ENCODE peak calls at places on chromosomes 13 and 19, in six cellular contexts. U, P, L, D, I and Z are unnamed samples.
A peak's percentile ranks its signal among the peaks of the same experiment; 100 is the strongest.

GRCh38 chr19:19256072-19256969 is 16.8 kb downstream of the TM6SF2 start:
- DNase-seq in U (no peak), P (no peak), L (no peak), D (no peak), I (no peak), Z (peak; percentile 24)

GRCh38 chr19:6101291-6101690 is 9.0 kb downstream of the RFX2 start:
- DNase-seq in U (no peak), P (no peak), L (no peak), D (no peak), I (no peak), Z (no peak)

GRCh38 chr13:33639640-33640080 is 178.3 kb upstream of the RFC3 start:
- DNase-seq in U (no peak), P (no peak), L (peak; percentile 36), D (no peak), I (no peak), Z (no peak)

GRCh38 chr19:38006361-38007045 is 99.5 kb downstream of the SIPA1L3 start:
- DNase-seq in U (no peak), P (no peak), L (no peak), D (no peak), I (no peak), Z (no peak)

GRCh38 chr13:49995535-49996165 is 1.2 kb upstream of the TRIM13 start:
- DNase-seq in U (no peak), P (no peak), L (no peak), D (no peak), I (no peak), Z (no peak)

GRCh38 chr19:40398417-40399056 is 8.6 kb upstream of the HIPK4 start:
- DNase-seq in U (no peak), P (no peak), L (peak; percentile 84), D (peak; percentile 34), I (peak; percentile 82), Z (no peak)

GRCh38 chr19:1252221-1252817 is 3.9 kb downstream of the MIDN start:
- DNase-seq in U (no peak), P (peak; percentile 91), L (peak; percentile 54), D (no peak), I (peak; percentile 96), Z (peak; percentile 69)

GRCh38 chr19:6930190-6930589 is 42.8 kb downstream of the ADGRE1 start:
- DNase-seq in U (no peak), P (no peak), L (no peak), D (no peak), I (no peak), Z (no peak)

GRCh38 chr19:51024924-51025323 is 1.5 kb downstream of the KLK11 start:
- DNase-seq in U (peak; percentile 39), P (no peak), L (no peak), D (no peak), I (no peak), Z (no peak)

GRCh38 chr13:69704311-69704710 is 403.3 kb upstream of the ATXN8OS start:
- DNase-seq in U (no peak), P (no peak), L (no peak), D (no peak), I (no peak), Z (no peak)

GRCh38 chr19:29315566-29315965 is 102.6 kb upstream of the UQCRFS1 start:
- DNase-seq in U (no peak), P (no peak), L (no peak), D (no peak), I (no peak), Z (no peak)

GRCh38 chr19:31541396-31541795 is 192.2 kb upstream of the TSHZ3 start:
- DNase-seq in U (no peak), P (no peak), L (no peak), D (no peak), I (no peak), Z (no peak)

GRCh38 chr13:59665736-59666135 is 498.0 kb downstream of the DIAPH3 start:
- DNase-seq in U (no peak), P (no peak), L (no peak), D (no peak), I (no peak), Z (no peak)
- H3K27ac ChIP-seq in U (no peak overlapping the region), P (no peak overlapping the region), L (no peak overlapping the region), D (no peak overlapping the region), I (no peak overlapping the region), Z (no peak overlapping the region)

DNA sequence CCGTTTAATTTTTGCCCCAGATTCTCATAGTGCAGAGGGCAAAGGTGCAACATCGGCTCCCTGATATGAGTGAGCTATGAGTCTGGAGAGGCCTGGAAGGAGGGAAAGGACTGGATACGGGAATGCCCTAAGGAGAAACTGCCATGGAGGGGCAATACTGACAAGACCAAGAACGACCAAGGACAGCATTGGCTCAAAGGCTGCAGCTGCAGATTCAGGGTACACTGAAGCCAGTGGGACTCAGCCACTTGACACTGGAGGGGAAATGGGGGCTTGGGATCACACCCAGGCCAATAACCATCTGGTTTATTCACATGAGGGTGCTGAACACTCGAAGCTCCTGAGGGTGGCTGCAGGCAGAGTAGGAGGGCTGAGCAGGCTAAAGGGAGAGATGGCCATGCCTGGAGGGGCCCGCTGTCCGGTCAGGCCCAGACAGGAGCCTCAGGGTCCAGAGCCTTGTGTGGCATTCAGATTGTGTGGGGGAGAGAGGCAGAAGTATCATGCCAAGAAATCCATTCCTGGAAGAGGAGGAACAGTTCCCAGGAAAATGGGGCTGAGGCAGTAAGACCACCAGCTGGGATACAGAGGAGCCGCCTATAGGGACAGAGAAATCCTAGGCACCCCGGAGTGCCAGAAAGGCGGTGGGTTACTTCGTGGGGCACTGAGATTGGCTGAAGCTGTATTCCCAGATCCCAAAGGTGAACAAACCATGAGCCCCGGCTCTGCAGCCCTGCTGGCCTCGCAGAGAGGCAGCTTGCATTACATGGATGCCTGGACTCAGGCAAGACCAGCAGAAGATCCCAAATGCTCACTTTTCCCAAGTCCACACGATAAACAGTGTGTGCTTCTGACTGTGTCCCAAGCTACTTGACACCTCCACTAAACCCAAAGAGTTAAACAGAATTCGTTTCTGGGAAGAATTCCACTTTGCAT is 20.7 kb downstream of the COL4A1 start:
- DNase-seq in U (no peak), P (no peak), L (no peak), D (no peak), I (no peak), Z (no peak)
- H3K27ac ChIP-seq in U (no peak overlapping the region), P (peak overlapping the region; percentile 69), L (peak overlapping the region; percentile 16), D (no peak overlapping the region), I (no peak overlapping the region), Z (no peak overlapping the region)

GRCh38 chr19:46350758-46351159 is 3.9 kb downstream of the PPP5C start:
- DNase-seq in U (no peak), P (no peak), L (no peak), D (no peak), I (no peak), Z (no peak)
- H3K27ac ChIP-seq in U (no peak overlapping the region), P (peak overlapping the region; percentile 80), L (peak overlapping the region; percentile 93), D (peak overlapping the region; percentile 53), I (peak overlapping the region; percentile 86), Z (no peak overlapping the region)

GRCh38 chr19:35165200-35166058 is 10.9 kb downstream of the FXYD5 start:
- DNase-seq in U (no peak), P (no peak), L (no peak), D (no peak), I (no peak), Z (no peak)

GRCh38 chr19:35167251-35168119 is 12.9 kb downstream of the FXYD5 start:
- DNase-seq in U (no peak), P (no peak), L (no peak), D (no peak), I (no peak), Z (no peak)

GRCh38 chr19:35168261-35168660 is 13.7 kb downstream of the FXYD5 start:
- DNase-seq in U (no peak), P (no peak), L (peak; percentile 78), D (no peak), I (peak; percentile 74), Z (no peak)

GRCh38 chr19:35164418-35164817 is 9.9 kb downstream of the FXYD5 start:
- DNase-seq in U (no peak), P (no peak), L (no peak), D (no peak), I (no peak), Z (no peak)

GRCh38 chr19:35166100-35167063 is 11.8 kb downstream of the FXYD5 start:
- DNase-seq in U (no peak), P (no peak), L (no peak), D (no peak), I (no peak), Z (no peak)
- H3K27ac ChIP-seq in U (no peak overlapping the region), P (no peak overlapping the region), L (peak overlapping the region; percentile 38), D (no peak overlapping the region), I (peak overlapping the region; percentile 74), Z (no peak overlapping the region)